ENCODE peak calls at places on chromosomes 2 and 18, in nine cellular contexts. H is T1000; L is neural progenitor cell; U is RKO; B is left lobe of liver; W is effector CD4-positive, alpha-beta T cell; J is cardiac fibroblast; S is GM12892; Y is nephron progenitor cell. C is an unnamed sample.

GRCh38 chr18:48815182-48815520 is 135.6 kb downstream of the SMAD7 start:
- DNase-seq in H (no peak), L (no peak), U (no peak), B (no peak), W (no peak), J (no peak), S (no peak), Y (no peak), C (no peak)

GRCh38 chr18:79625195-79625923 is 54.2 kb upstream of the CTDP1 start:
- DNase-seq in H (no peak), L (no peak), U (no peak), B (no peak), W (no peak), J (peak), S (no peak), Y (no peak), C (peak)

GRCh38 chr18:11246466-11246865 is 97.1 kb upstream of the PIEZO2 start:
- DNase-seq in H (no peak), L (no peak), U (no peak), B (no peak), W (no peak), J (peak), S (no peak), Y (no peak), C (no peak)

GRCh38 chr2:109609352-109610024 is 4.3 kb downstream of the SEPTIN10 start:
- DNase-seq in H (no peak), L (no peak), U (peak), B (no peak), W (no peak), J (peak), S (no peak), Y (no peak), C (no peak)

GRCh38 chr2:28801726-28802125 is 8.9 kb upstream of the SPDYA start:
- DNase-seq in H (no peak), L (no peak), U (no peak), B (no peak), W (no peak), J (peak), S (no peak), Y (no peak), C (no peak)

GRCh38 chr2:222521099-222521498 is 96.8 kb downstream of the SGPP2 start:
- DNase-seq in H (no peak), L (no peak), U (no peak), B (no peak), W (no peak), J (no peak), S (no peak), Y (no peak), C (no peak)

GRCh38 chr2:215870088-215870490 is 143.3 kb downstream of the MREG start:
- DNase-seq in H (no peak), L (no peak), U (no peak), B (no peak), W (no peak), J (peak), S (no peak), Y (no peak), C (no peak)

GRCh38 chr18:74529811-74530583 is 4.3 kb upstream of the CNDP1 start:
- DNase-seq in H (no peak), L (no peak), U (no peak), B (peak), W (no peak), J (no peak), S (no peak), Y (no peak), C (peak)

GRCh38 chr2:43637030-43637803 is at the start of gene PLEKHH2:
- DNase-seq in H (peak), L (peak), U (no peak), B (peak), W (peak), J (peak), S (peak), Y (peak), C (peak)

GRCh38 chr18:72107647-72108046 is 436.5 kb downstream of the CBLN2 start:
- DNase-seq in H (no peak), L (peak), U (peak), B (no peak), W (no peak), J (no peak), S (no peak), Y (no peak), C (no peak)

GRCh38 chr2:216583157-216583556 is 50.1 kb upstream of the IGFBP2 start:
- DNase-seq in H (no peak), L (no peak), U (peak), B (no peak), W (no peak), J (peak), S (no peak), Y (no peak), C (no peak)

GRCh38 chr2:196586511-196586991 is 53.0 kb upstream of the CCDC150 start:
- DNase-seq in H (peak), L (no peak), U (peak), B (no peak), W (no peak), J (peak), S (no peak), Y (no peak), C (no peak)

GRCh38 chr18:76491436-76491800 is 3.6 kb downstream of the ZNF516 start:
- DNase-seq in H (no peak), L (peak), U (peak), B (peak), W (peak), J (peak), S (peak), Y (peak), C (peak)

GRCh38 chr2:237097326-237097910 is 11.7 kb downstream of the COPS8 start:
- DNase-seq in H (no peak), L (no peak), U (no peak), B (no peak), W (no peak), J (peak), S (no peak), Y (no peak), C (no peak)

GRCh38 chr2:11896386-11896785 is 150.0 kb downstream of the LPIN1 start:
- DNase-seq in H (no peak), L (peak), U (no peak), B (no peak), W (no peak), J (no peak), S (no peak), Y (no peak), C (no peak)

GRCh38 chr2:25273985-25274550 is 67.7 kb downstream of the DNMT3A start:
- DNase-seq in H (no peak), L (no peak), U (no peak), B (no peak), W (no peak), J (no peak), S (no peak), Y (no peak), C (no peak)

GRCh38 chr18:35508746-35509338 is 11.1 kb upstream of the INO80C start:
- DNase-seq in H (no peak), L (peak), U (no peak), B (no peak), W (no peak), J (no peak), S (no peak), Y (no peak), C (no peak)

GRCh38 chr2:146954544-146954943 is 890.3 kb upstream of the ACVR2A start:
- DNase-seq in H (no peak), L (no peak), U (no peak), B (no peak), W (no peak), J (no peak), S (no peak), Y (no peak), C (no peak)

GRCh38 chr2:159855153-159856140 is 57.4 kb upstream of the CD302 start:
- DNase-seq in H (no peak), L (no peak), U (no peak), B (no peak), W (no peak), J (peak), S (no peak), Y (no peak), C (no peak)

GRCh38 chr2:203453858-203454451 is 81.1 kb downstream of the RAPH1 start:
- DNase-seq in H (no peak), L (peak), U (peak), B (no peak), W (peak), J (peak), S (no peak), Y (peak), C (no peak)

GRCh38 chr2:44844651-44845270 is 96.7 kb upstream of the SIX3 start:
- DNase-seq in H (no peak), L (no peak), U (peak), B (no peak), W (no peak), J (peak), S (no peak), Y (no peak), C (no peak)

GRCh38 chr18:35524236-35524635 is 26.5 kb upstream of the INO80C start:
- DNase-seq in H (no peak), L (no peak), U (no peak), B (no peak), W (no peak), J (no peak), S (no peak), Y (no peak), C (no peak)

GRCh38 chr2:20487030-20487391 is 40.1 kb downstream of the RHOB start:
- DNase-seq in H (no peak), L (no peak), U (no peak), B (no peak), W (no peak), J (no peak), S (no peak), Y (no peak), C (no peak)

GRCh38 chr2:189370719-189371118 is 70.6 kb upstream of the WDR75 start:
- DNase-seq in H (no peak), L (no peak), U (peak), B (no peak), W (no peak), J (peak), S (no peak), Y (no peak), C (no peak)

GRCh38 chr2:177261115-177261779 is 3.3 kb downstream of the NFE2L2 start:
- DNase-seq in H (no peak), L (no peak), U (no peak), B (no peak), W (no peak), J (no peak), S (no peak), Y (no peak), C (no peak)

GRCh38 chr2:149068996-149069888 is 30.7 kb downstream of the LYPD6B start:
- DNase-seq in H (peak), L (no peak), U (no peak), B (no peak), W (peak), J (peak), S (no peak), Y (no peak), C (no peak)

GRCh38 chr2:109647636-109648035 is 33.5 kb downstream of the SOWAHC start:
- DNase-seq in H (no peak), L (no peak), U (no peak), B (no peak), W (no peak), J (peak), S (no peak), Y (no peak), C (no peak)

GRCh38 chr18:77560334-77560970 is 310.8 kb downstream of the GALR1 start:
- DNase-seq in H (no peak), L (no peak), U (peak), B (no peak), W (no peak), J (peak), S (no peak), Y (no peak), C (no peak)

GRCh38 chr2:25411281-25411680 is 69.6 kb upstream of the DNMT3A start:
- DNase-seq in H (no peak), L (no peak), U (no peak), B (peak), W (no peak), J (no peak), S (no peak), Y (no peak), C (peak)

GRCh38 chr2:160252278-160252887 is 52.3 kb upstream of the ITGB6 start:
- DNase-seq in H (no peak), L (peak), U (peak), B (no peak), W (no peak), J (peak), S (no peak), Y (no peak), C (no peak)

GRCh38 chr2:237280235-237280634 is 133.7 kb downstream of the COL6A3 start:
- DNase-seq in H (peak), L (no peak), U (no peak), B (no peak), W (no peak), J (peak), S (no peak), Y (no peak), C (no peak)

GRCh38 chr18:596288-596881 is 403 bp upstream of the CLUL1 start:
- DNase-seq in H (no peak), L (peak), U (no peak), B (peak), W (no peak), J (no peak), S (peak), Y (peak), C (peak)

GRCh38 chr2:42123426-42123825 is 45.7 kb upstream of the EML4 start:
- DNase-seq in H (no peak), L (no peak), U (no peak), B (no peak), W (no peak), J (no peak), S (no peak), Y (no peak), C (no peak)

GRCh38 chr2:144686518-144687215 is 166.7 kb upstream of the ZEB2 start:
- DNase-seq in H (no peak), L (no peak), U (no peak), B (no peak), W (no peak), J (no peak), S (no peak), Y (no peak), C (no peak)

GRCh38 chr2:1055014-1055595 is 104.5 kb downstream of the SNTG2 start:
- DNase-seq in H (peak), L (no peak), U (peak), B (no peak), W (no peak), J (peak), S (no peak), Y (no peak), C (no peak)

GRCh38 chr18:269480-270090 is 1.7 kb upstream of the THOC1 start:
- DNase-seq in H (no peak), L (no peak), U (no peak), B (no peak), W (no peak), J (no peak), S (no peak), Y (no peak), C (no peak)

GRCh38 chr2:214810670-214811069 is 1.2 kb upstream of the BARD1 start:
- DNase-seq in H (no peak), L (no peak), U (no peak), B (no peak), W (no peak), J (peak), S (no peak), Y (no peak), C (no peak)

GRCh38 chr2:55761526-55761925 is 67.9 kb upstream of the PNPT1 start:
- DNase-seq in H (no peak), L (no peak), U (no peak), B (no peak), W (no peak), J (peak), S (no peak), Y (no peak), C (no peak)

GRCh38 chr18:12255626-12256026 is 1.5 kb downstream of the CIDEA start:
- DNase-seq in H (no peak), L (peak), U (peak), B (no peak), W (no peak), J (peak), S (no peak), Y (no peak), C (no peak)

GRCh38 chr2:219851801-219852481 is 224.5 kb downstream of the SLC4A3 start:
- DNase-seq in H (no peak), L (peak), U (no peak), B (no peak), W (no peak), J (no peak), S (no peak), Y (peak), C (no peak)

C was measured in right lobe of liver.